ENCODE peak calls at places on chromosome 10, in five cellular contexts. P is fibroblast of mammary gland; O is Calu3; F is Jurkat, Clone E6-1; L is HEK293T. X is an unnamed sample.

GRCh38 chr10:125107972-125108580 is 52.3 kb downstream of the CTBP2 start:
- DNase-seq in P (no peak), O (no peak), F (no peak), L (no peak), X (no peak)

GRCh38 chr10:99859585-99859984 is 77.1 kb downstream of the ABCC2 start:
- DNase-seq in P (no peak), O (peak), F (peak), L (peak), X (no peak)

GRCh38 chr10:3820255-3820654 is 35.2 kb upstream of the KLF6 start:
- DNase-seq in P (no peak), O (no peak), F (no peak), L (no peak), X (no peak)

GRCh38 chr10:63866747-63867140 is 345.5 kb downstream of the REEP3 start:
- DNase-seq in P (peak), O (peak), F (no peak), L (peak), X (no peak)

GRCh38 chr10:132387723-132388210 is 9.2 kb upstream of the PWWP2B start:
- DNase-seq in P (peak), O (peak), F (peak), L (peak), X (peak)

GRCh38 chr10:122206471-122207065 is 64.5 kb upstream of the BTBD16 start:
- DNase-seq in P (peak), O (no peak), F (no peak), L (no peak), X (no peak)

GRCh38 chr10:97914837-97915211 is 65.2 kb downstream of the GOLGA7B start:
- DNase-seq in P (peak), O (peak), F (peak), L (peak), X (peak)

GRCh38 chr10:49300140-49300974 is 1.4 kb downstream of the C10orf71 start:
- DNase-seq in P (peak), O (no peak), F (no peak), L (no peak), X (no peak)

GRCh38 chr10:87961314-87961713 is 97.9 kb downstream of the PTEN start:
- DNase-seq in P (peak), O (no peak), F (no peak), L (no peak), X (no peak)

GRCh38 chr10:117339569-117339968 is 35.7 kb downstream of the PDZD8 start:
- DNase-seq in P (peak), O (no peak), F (no peak), L (no peak), X (no peak)

GRCh38 chr10:75703191-75703861 is 271.9 kb downstream of the LRMDA start:
- DNase-seq in P (no peak), O (no peak), F (no peak), L (peak), X (no peak)

GRCh38 chr10:21494221-21495001 is 31.1 kb downstream of the SKIDA1 start:
- DNase-seq in P (no peak), O (peak), F (no peak), L (no peak), X (peak)

GRCh38 chr10:112526906-112527305 is 79.9 kb downstream of the VTI1A start:
- DNase-seq in P (peak), O (no peak), F (no peak), L (peak), X (no peak)

GRCh38 chr10:68336952-68337351 is 4.2 kb upstream of the PBLD start:
- DNase-seq in P (no peak), O (no peak), F (no peak), L (no peak), X (no peak)

GRCh38 chr10:8305871-8306652 is 251.6 kb downstream of the GATA3 start:
- DNase-seq in P (no peak), O (no peak), F (no peak), L (no peak), X (no peak)

GRCh38 chr10:42367532-42368230 is 270.7 kb downstream of the ZNF33B start:
- DNase-seq in P (peak), O (no peak), F (no peak), L (peak), X (peak)

GRCh38 chr10:114576132-114576487 is 82.0 kb downstream of the ABLIM1 start:
- DNase-seq in P (no peak), O (no peak), F (no peak), L (no peak), X (no peak)

GRCh38 chr10:80484243-80484642 is 30.1 kb downstream of the TSPAN14 start:
- DNase-seq in P (no peak), O (no peak), F (no peak), L (no peak), X (no peak)

GRCh38 chr10:12041766-12042408 is 722 bp downstream of the UPF2 start:
- DNase-seq in P (peak), O (peak), F (peak), L (peak), X (peak)

GRCh38 chr10:58590924-58591323 is 78.3 kb downstream of the BICC1 start:
- DNase-seq in P (no peak), O (no peak), F (no peak), L (no peak), X (no peak)

GRCh38 chr10:5073659-5074058 is 20.6 kb upstream of the AKR1C3 start:
- DNase-seq in P (no peak), O (no peak), F (no peak), L (no peak), X (no peak)

GRCh38 chr10:11673346-11674330 is 62.2 kb upstream of the USP6NL start:
- DNase-seq in P (peak), O (no peak), F (peak), L (no peak), X (no peak)

X was measured in colonic mucosa.